ENCODE peak calls at places on chromosomes 3 and 15, in six cellular contexts. Y is glutamatergic neuron, E is B cell, U is tibial nerve, D is GM12865, R is astrocyte. M is an unnamed sample.
A peak's percentile ranks its signal among the peaks of the same experiment; 100 is the strongest.

GRCh38 chr3:166013073-166013679 is 176.0 kb upstream of the BCHE start:
- DNase-seq in Y (no peak), E (no peak), U (no peak), D (peak; percentile 33), R (peak; percentile 21), M (no peak)

GRCh38 chr3:113136071-113136470 is 75.3 kb upstream of the BOC start:
- DNase-seq in Y (no peak), E (no peak), U (no peak), D (peak; percentile 17), R (no peak), M (no peak)

GRCh38 chr15:89653578-89653977 is 1.7 kb downstream of the KIF7 start:
- DNase-seq in Y (no peak), E (no peak), U (no peak), D (no peak), R (no peak), M (no peak)

GRCh38 chr15:45660231-45660979 is 25.6 kb downstream of the SQOR start:
- DNase-seq in Y (no peak), E (no peak), U (peak; percentile 24), D (no peak), R (no peak), M (no peak)

GRCh38 chr3:66000506-66000905 is 38.2 kb downstream of the MAGI1 start:
- DNase-seq in Y (no peak), E (no peak), U (no peak), D (no peak), R (no peak), M (no peak)

GRCh38 chr3:150722267-150722666 is 18.5 kb upstream of the ERICH6 start:
- DNase-seq in Y (no peak), E (no peak), U (no peak), D (no peak), R (no peak), M (no peak)

GRCh38 chr15:34318277-34319079 is 19.1 kb downstream of the SLC12A6 start:
- DNase-seq in Y (peak; percentile 35), E (peak; percentile 13), U (peak; percentile 64), D (peak; percentile 73), R (peak; percentile 45), M (no peak)

GRCh38 chr3:104911376-104911775 is 455.3 kb upstream of the ALCAM start:
- DNase-seq in Y (no peak), E (no peak), U (no peak), D (peak; percentile 3), R (no peak), M (no peak)

GRCh38 chr3:153173758-153174516 is 11.9 kb downstream of the RAP2B start:
- DNase-seq in Y (no peak), E (no peak), U (no peak), D (peak; percentile 3), R (peak; percentile 41), M (no peak)

GRCh38 chr15:51076898-51077564 is 17.7 kb downstream of the TNFAIP8L3 start:
- DNase-seq in Y (no peak), E (no peak), U (no peak), D (peak; percentile 70), R (peak; percentile 67), M (no peak)

GRCh38 chr15:51888593-51889195 is 59.2 kb downstream of the TMOD3 start:
- DNase-seq in Y (no peak), E (peak; percentile 44), U (no peak), D (peak; percentile 8), R (no peak), M (no peak)

GRCh38 chr3:113105980-113106379 is 105.4 kb upstream of the BOC start:
- DNase-seq in Y (no peak), E (no peak), U (no peak), D (no peak), R (peak; percentile 36), M (no peak)

GRCh38 chr15:90291679-90292356 is 26.3 kb downstream of the NGRN start:
- DNase-seq in Y (no peak), E (no peak), U (no peak), D (peak; percentile 59), R (no peak), M (no peak)

GRCh38 chr3:128360243-128360642 is 106.4 kb downstream of the DNAJB8 start:
- DNase-seq in Y (no peak), E (no peak), U (no peak), D (no peak), R (no peak), M (no peak)

GRCh38 chr3:179148446-179149238 is 485 bp downstream of the PIK3CA start:
- DNase-seq in Y (peak; percentile 65), E (no peak), U (peak; percentile 8), D (peak; percentile 58), R (peak; percentile 23), M (no peak)

GRCh38 chr15:28983432-28984311 is 97.9 kb downstream of the APBA2 start:
- DNase-seq in Y (no peak), E (no peak), U (no peak), D (no peak), R (no peak), M (no peak)
- TF ChIP-seq CTCF in Y (no peak), E (no peak), U (no peak), D (peak; percentile 22), R (no peak), M (no peak)

GRCh38 chr3:11536132-11536935 is 107.4 kb downstream of the VGLL4 start:
- DNase-seq in Y (no peak), E (no peak), U (no peak), D (no peak), R (no peak), M (no peak)
- TF ChIP-seq CTCF in Y (no peak), E (no peak), U (no peak), D (no peak), R (no peak), M (no peak)

GRCh38 chr3:186383026-186383993 is 21.3 kb upstream of the DGKG start:
- DNase-seq in Y (no peak), E (no peak), U (no peak), D (no peak), R (no peak), M (no peak)
- TF ChIP-seq CTCF in Y (no peak), E (no peak), U (no peak), D (no peak), R (no peak), M (no peak)

DNA sequence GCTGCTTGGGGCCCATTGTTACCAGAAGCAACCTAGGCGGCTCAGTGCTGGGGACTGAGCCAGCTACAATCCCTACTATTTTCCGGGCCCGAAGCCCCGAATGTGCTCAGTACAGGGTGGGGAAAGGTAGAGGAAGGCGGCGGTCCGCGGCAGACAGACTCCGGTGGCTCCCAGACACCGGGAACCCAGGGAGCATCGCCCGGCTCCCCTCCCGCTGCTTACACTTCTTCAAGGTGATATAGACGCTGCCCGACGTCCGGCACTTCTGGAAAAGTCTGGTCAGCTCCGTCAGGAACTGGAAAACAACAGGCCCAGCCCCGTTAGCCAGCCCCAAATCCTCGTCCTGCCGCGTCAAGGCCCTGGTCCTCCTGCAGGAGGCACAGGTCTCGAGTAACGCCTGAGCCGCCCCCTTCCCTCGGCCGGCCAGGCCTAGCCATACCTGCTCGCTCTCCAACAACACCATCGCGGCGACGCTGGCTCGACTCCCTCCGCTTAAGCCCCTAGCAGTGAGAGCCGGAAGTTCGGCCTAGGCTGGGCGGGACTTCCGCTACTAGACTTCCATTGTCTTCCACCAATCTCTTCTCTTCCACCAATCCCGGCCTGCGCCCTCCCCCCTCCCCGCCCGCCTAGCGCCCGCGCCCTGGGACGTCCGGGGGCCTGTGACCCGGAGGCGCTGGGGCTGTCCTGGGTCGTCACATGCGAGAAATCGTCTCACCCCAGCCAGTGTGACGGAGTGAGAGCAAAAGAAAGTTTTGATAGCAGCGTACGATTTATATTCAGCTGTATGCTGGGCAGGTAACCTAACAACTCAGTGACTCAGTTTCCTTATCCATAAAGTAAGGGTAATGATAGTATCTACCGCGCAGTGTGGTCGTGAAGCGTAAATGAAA is at the start of gene SRP14:
- DNase-seq in Y (peak; percentile 95), E (peak; percentile 92), U (peak; percentile 91), D (peak; percentile 96), R (peak; percentile 88), M (peak; percentile 88)
- TF ChIP-seq CTCF in Y (peak; percentile 59), E (peak; percentile 23), U (no peak), D (no peak), R (no peak), M (no peak)

DNA sequence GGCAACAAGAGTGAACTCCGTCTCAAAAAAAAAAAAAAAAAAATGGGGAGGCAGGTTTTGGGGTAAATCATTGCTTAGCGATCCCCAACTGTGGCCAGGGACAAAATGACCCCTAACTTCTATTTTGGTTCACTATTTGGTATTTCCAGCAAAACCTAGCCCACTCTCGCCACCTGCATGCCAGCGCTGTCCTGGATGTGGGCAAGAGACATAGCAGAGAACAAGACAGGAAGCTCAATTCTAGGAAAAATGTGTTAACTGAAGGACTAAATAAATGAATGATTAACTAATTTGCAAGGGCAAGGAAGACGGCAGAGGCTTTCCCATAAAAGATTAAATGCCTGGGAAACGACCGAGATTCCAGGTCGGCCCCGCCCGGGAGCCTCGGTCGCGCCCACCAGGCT is 425 bp downstream of the NICN1 start:
- DNase-seq in Y (no peak), E (no peak), U (no peak), D (no peak), R (no peak), M (no peak)
- TF ChIP-seq CTCF in Y (no peak), E (no peak), U (no peak), D (peak; percentile 2), R (no peak), M (peak; percentile 15)